ENCODE peak calls at places on chromosomes 3 and 15, in nine cellular contexts. R is cardiac muscle cell, T is ovary, Z is esophagus squamous epithelium, K is fibroblast of lung, F is pancreas, E is heart right ventricle, N is upper lobe of left lung, I is upper lobe of right lung. J is an unnamed sample.

GRCh38 chr3:118587847-118588246 is 446.8 kb downstream of the IGSF11 start:
- DNase-seq in R (no peak), T (no peak), Z (no peak), K (no peak), F (no peak), E (no peak), N (no peak), I (no peak), J (no peak)

GRCh38 chr15:67433495-67434099 is 87.3 kb upstream of the C15orf61 start:
- DNase-seq in R (peak), T (peak), Z (no peak), K (peak), F (peak), E (peak), N (peak), I (no peak), J (peak)

GRCh38 chr3:150096700-150097587 is 126.2 kb upstream of the PFN2 start:
- DNase-seq in R (no peak), T (no peak), Z (no peak), K (no peak), F (no peak), E (no peak), N (no peak), I (no peak), J (no peak)

GRCh38 chr3:161171113-161171512 is 50.0 kb upstream of the NMD3 start:
- DNase-seq in R (peak), T (peak), Z (no peak), K (peak), F (peak), E (peak), N (peak), I (no peak), J (peak)

GRCh38 chr3:28840976-28841376 is 439.9 kb upstream of the RBMS3 start:
- DNase-seq in R (no peak), T (no peak), Z (no peak), K (no peak), F (no peak), E (no peak), N (no peak), I (no peak), J (no peak)

GRCh38 chr15:48025118-48025517 is 95.7 kb upstream of the SLC24A5 start:
- DNase-seq in R (no peak), T (no peak), Z (no peak), K (no peak), F (no peak), E (no peak), N (no peak), I (no peak), J (no peak)

GRCh38 chr3:113275876-113276580 is 64.7 kb downstream of the BOC start:
- DNase-seq in R (peak), T (peak), Z (no peak), K (peak), F (peak), E (no peak), N (no peak), I (no peak), J (no peak)

GRCh38 chr15:77623008-77623877 is 9.5 kb downstream of the LINGO1 start:
- DNase-seq in R (no peak), T (no peak), Z (no peak), K (no peak), F (no peak), E (no peak), N (no peak), I (no peak), J (no peak)

GRCh38 chr3:125302932-125303331 is 72.2 kb downstream of the ZNF148 start:
- DNase-seq in R (no peak), T (no peak), Z (no peak), K (no peak), F (no peak), E (no peak), N (no peak), I (no peak), J (no peak)

GRCh38 chr15:37053070-37053653 is 47.2 kb downstream of the MEIS2 start:
- DNase-seq in R (peak), T (no peak), Z (no peak), K (peak), F (no peak), E (no peak), N (no peak), I (no peak), J (no peak)

GRCh38 chr3:52281980-52282801 is 3.7 kb upstream of the WDR82 start:
- DNase-seq in R (no peak), T (no peak), Z (no peak), K (no peak), F (no peak), E (no peak), N (no peak), I (peak), J (no peak)

GRCh38 chr15:80780416-80781221 is 1.4 kb downstream of the CEMIP start:
- DNase-seq in R (peak), T (peak), Z (no peak), K (peak), F (peak), E (peak), N (no peak), I (peak), J (peak)

GRCh38 chr3:9955611-9956352 is 3.6 kb upstream of the PRRT3 start:
- DNase-seq in R (no peak), T (no peak), Z (no peak), K (peak), F (no peak), E (no peak), N (no peak), I (no peak), J (no peak)

GRCh38 chr15:74845581-74845980 is 2.6 kb upstream of the ULK3 start:
- DNase-seq in R (no peak), T (no peak), Z (no peak), K (no peak), F (no peak), E (no peak), N (no peak), I (no peak), J (no peak)

GRCh38 chr15:78909791-78910228 is 35.0 kb downstream of the CTSH start:
- DNase-seq in R (peak), T (peak), Z (no peak), K (peak), F (no peak), E (peak), N (no peak), I (no peak), J (peak)

GRCh38 chr15:78909160-78909695 is 35.6 kb downstream of the CTSH start:
- DNase-seq in R (no peak), T (no peak), Z (no peak), K (no peak), F (no peak), E (no peak), N (no peak), I (no peak), J (no peak)

GRCh38 chr15:78907577-78907976 is 34.9 kb downstream of the MORF4L1 start:
- DNase-seq in R (no peak), T (no peak), Z (no peak), K (no peak), F (no peak), E (no peak), N (no peak), I (no peak), J (no peak)

GRCh38 chr15:78904599-78905358 is 32.1 kb downstream of the MORF4L1 start:
- DNase-seq in R (no peak), T (no peak), Z (no peak), K (no peak), F (no peak), E (no peak), N (no peak), I (no peak), J (no peak)

DNA sequence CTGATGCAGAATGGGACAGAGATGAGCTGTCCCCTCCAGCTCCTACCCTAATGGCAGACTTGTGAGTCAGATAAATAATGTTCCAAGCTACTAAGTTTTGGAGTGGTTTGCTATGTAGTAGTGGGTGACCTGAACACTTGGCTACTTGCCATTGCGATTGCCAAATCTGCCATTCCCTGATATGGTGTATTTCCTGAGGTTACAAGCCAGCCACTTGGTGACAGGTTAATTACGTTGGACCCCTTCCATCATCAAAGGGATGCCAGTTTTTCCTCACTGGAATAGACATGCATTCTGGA is 33.6 kb downstream of the MORF4L1 start:
- DNase-seq in R (peak), T (no peak), Z (no peak), K (peak), F (peak), E (no peak), N (peak), I (no peak), J (no peak)
- H3K27ac ChIP-seq in R (peak), T (no peak), Z (no peak), K (peak), F (no peak), E (no peak), N (no peak), I (no peak), J (peak)

GRCh38 chr15:93974804-93975481 is 256.4 kb upstream of the MCTP2 start:
- DNase-seq in R (peak), T (peak), Z (no peak), K (peak), F (peak), E (no peak), N (no peak), I (no peak), J (no peak)
- TF ChIP-seq CTCF in R (peak), T (no peak), Z (peak), K (peak), F (peak), E (peak), N (peak), I (peak), J (peak)

GRCh38 chr15:33860749-33861148 is 107.5 kb upstream of the CHRM5 start:
- DNase-seq in R (peak), T (no peak), Z (no peak), K (peak), F (no peak), E (no peak), N (no peak), I (no peak), J (no peak)
- H3K27ac ChIP-seq in R (no peak), T (no peak), Z (no peak), K (no peak), F (no peak), E (no peak), N (no peak), I (no peak), J (no peak)

GRCh38 chr3:116512281-116512680 is 67.0 kb upstream of the LSAMP start:
- DNase-seq in R (no peak), T (no peak), Z (no peak), K (no peak), F (no peak), E (no peak), N (no peak), I (no peak), J (no peak)

GRCh38 chr3:116512931-116513330 is 67.6 kb upstream of the LSAMP start:
- DNase-seq in R (no peak), T (no peak), Z (no peak), K (no peak), F (no peak), E (no peak), N (no peak), I (no peak), J (no peak)

GRCh38 chr3:116517308-116517707 is 72.0 kb upstream of the LSAMP start:
- DNase-seq in R (peak), T (no peak), Z (no peak), K (peak), F (no peak), E (no peak), N (no peak), I (no peak), J (no peak)
- TF ChIP-seq CTCF in R (peak), T (no peak), Z (no peak), K (no peak), F (no peak), E (no peak), N (no peak), I (no peak), J (no peak)

DNA sequence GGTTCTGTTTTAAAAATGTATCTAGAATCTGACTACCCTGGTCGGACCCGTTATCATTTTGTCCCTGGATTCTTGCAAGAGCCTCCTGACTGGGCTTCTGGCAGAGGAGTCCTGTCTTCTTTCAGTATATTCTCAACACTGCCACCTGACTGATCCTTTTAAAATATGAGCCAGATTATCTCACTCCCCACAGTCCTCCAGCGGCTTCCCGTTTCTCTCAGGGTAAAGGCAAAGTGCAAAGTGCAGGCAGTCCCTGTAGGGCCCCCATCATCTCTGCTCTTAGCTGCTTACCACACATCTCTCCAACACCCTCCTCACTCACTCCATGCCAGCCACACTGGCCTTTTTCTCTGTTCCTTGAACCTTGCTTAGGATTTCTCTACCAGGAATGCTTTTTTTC is 28.5 kb downstream of the CRTC3 start:
- DNase-seq in R (peak), T (peak), Z (no peak), K (peak), F (no peak), E (peak), N (peak), I (no peak), J (peak)
- H3K27ac ChIP-seq in R (peak), T (peak), Z (peak), K (peak), F (peak), E (peak), N (peak), I (peak), J (peak)

GRCh38 chr15:39578851-39579486 is 1.9 kb upstream of the THBS1 start:
- DNase-seq in R (peak), T (no peak), Z (no peak), K (peak), F (no peak), E (no peak), N (no peak), I (no peak), J (no peak)
- TF ChIP-seq CTCF in R (peak), T (no peak), Z (no peak), K (peak), F (no peak), E (no peak), N (no peak), I (no peak), J (no peak)

J was measured in colonic mucosa.